ENCODE peak calls at places on chromosome 19, in seven cellular contexts. N, P, L, H, Z, W and U are unnamed samples.

GRCh38 chr19:56221851-56222250 is 19.8 kb downstream of the ZSCAN5C start:
- DNase-seq in N (no peak), P (no peak), L (no peak), H (no peak), Z (no peak), W (no peak), U (no peak)

GRCh38 chr19:49224856-49225255 is 67.3 kb downstream of the TRPM4 start:
- DNase-seq in N (peak; percentile 77), P (no peak), L (peak; percentile 76), H (peak; percentile 71), Z (no peak), W (peak; percentile 55), U (no peak)

GRCh38 chr19:43572172-43572588 is 3.1 kb downstream of the XRCC1 start:
- DNase-seq in N (no peak), P (no peak), L (no peak), H (no peak), Z (no peak), W (no peak), U (no peak)

GRCh38 chr19:12821761-12822160 is 12.6 kb downstream of the RTBDN start:
- DNase-seq in N (no peak), P (no peak), L (no peak), H (no peak), Z (no peak), W (no peak), U (no peak)

GRCh38 chr19:14407889-14408640 is 11.1 kb downstream of the DDX39A start:
- DNase-seq in N (peak; percentile 87), P (no peak), L (no peak), H (peak; percentile 58), Z (no peak), W (peak; percentile 13), U (no peak)

GRCh38 chr19:57527136-57527881 is at the start of gene ZNF549:
- DNase-seq in N (peak; percentile 89), P (peak; percentile 89), L (peak; percentile 96), H (peak; percentile 89), Z (peak; percentile 82), W (peak; percentile 94), U (peak; percentile 95)

GRCh38 chr19:18975011-18975410 is 34.0 kb upstream of the HOMER3 start:
- DNase-seq in N (no peak), P (no peak), L (no peak), H (no peak), Z (no peak), W (no peak), U (no peak)

GRCh38 chr19:29366757-29367156 is 153.8 kb upstream of the UQCRFS1 start:
- DNase-seq in N (no peak), P (no peak), L (no peak), H (no peak), Z (no peak), W (no peak), U (no peak)

GRCh38 chr19:5046339-5047039 is 77.6 kb downstream of the KDM4B start:
- DNase-seq in N (peak; percentile 74), P (no peak), L (no peak), H (peak; percentile 83), Z (peak; percentile 84), W (peak; percentile 87), U (no peak)

GRCh38 chr19:29653398-29653797 is 11.9 kb upstream of the PLEKHF1 start:
- DNase-seq in N (no peak), P (no peak), L (no peak), H (no peak), Z (no peak), W (no peak), U (peak; percentile 6)

GRCh38 chr19:23075031-23075733 is 41.6 kb upstream of the ZNF730 start:
- DNase-seq in N (peak; percentile 19), P (peak; percentile 69), L (peak; percentile 58), H (no peak), Z (peak; percentile 15), W (no peak), U (peak; percentile 76)

GRCh38 chr19:45470147-45471081 is 2.6 kb downstream of the FOSB start:
- DNase-seq in N (peak; percentile 41), P (peak; percentile 60), L (peak; percentile 66), H (no peak), Z (no peak), W (no peak), U (no peak)

GRCh38 chr19:11247391-11247790 is 8.0 kb downstream of the ANGPTL8 start:
- DNase-seq in N (no peak), P (peak; percentile 53), L (peak; percentile 82), H (no peak), Z (no peak), W (no peak), U (peak; percentile 84)

GRCh38 chr19:11244846-11245589 is 5.6 kb downstream of the ANGPTL8 start:
- DNase-seq in N (no peak), P (no peak), L (no peak), H (no peak), Z (no peak), W (no peak), U (no peak)

GRCh38 chr19:11246941-11247340 is 7.5 kb downstream of the ANGPTL8 start:
- DNase-seq in N (no peak), P (no peak), L (no peak), H (no peak), Z (no peak), W (no peak), U (no peak)

GRCh38 chr19:11248852-11249251 is 9.4 kb downstream of the ANGPTL8 start:
- DNase-seq in N (no peak), P (no peak), L (no peak), H (no peak), Z (no peak), W (no peak), U (no peak)

GRCh38 chr19:11247934-11248333 is 8.5 kb downstream of the ANGPTL8 start:
- DNase-seq in N (no peak), P (no peak), L (no peak), H (no peak), Z (no peak), W (no peak), U (no peak)
- TF ChIP-seq POLR2A in N (no peak), P (no peak), L (no peak), H (no peak), Z (no peak), W (no peak), U (no peak)

GRCh38 chr19:17767559-17767958 is 16.3 kb downstream of the FCHO1 start:
- DNase-seq in N (no peak), P (no peak), L (no peak), H (no peak), Z (no peak), W (no peak), U (no peak)
- TF ChIP-seq CTCF in N (no peak), P (no peak), L (no peak), H (no peak), Z (no peak), W (no peak), U (no peak)

GRCh38 chr19:40567750-40568494 is 8.8 kb upstream of the SHKBP1 start:
- DNase-seq in N (no peak), P (no peak), L (no peak), H (no peak), Z (no peak), W (no peak), U (no peak)

GRCh38 chr19:40567040-40567749 is 9.5 kb upstream of the SHKBP1 start:
- DNase-seq in N (no peak), P (no peak), L (no peak), H (no peak), Z (no peak), W (no peak), U (no peak)

GRCh38 chr19:40571005-40571318 is 5.7 kb upstream of the SHKBP1 start:
- DNase-seq in N (no peak), P (no peak), L (no peak), H (no peak), Z (no peak), W (no peak), U (no peak)

GRCh38 chr19:40571831-40572495 is 4.7 kb upstream of the SHKBP1 start:
- DNase-seq in N (no peak), P (no peak), L (no peak), H (no peak), Z (no peak), W (no peak), U (no peak)

GRCh38 chr19:40570313-40571004 is 6.2 kb upstream of the SHKBP1 start:
- DNase-seq in N (peak; percentile 100), P (peak; percentile 99), L (peak; percentile 99), H (peak; percentile 99), Z (peak; percentile 98), W (peak; percentile 96), U (peak; percentile 100)
- TF ChIP-seq POLR2A in N (no peak), P (no peak), L (no peak), H (no peak), Z (no peak), W (no peak), U (no peak)

GRCh38 chr19:344625-345319 is at the start of gene MIER2:
- DNase-seq in N (peak; percentile 87), P (peak; percentile 89), L (peak; percentile 88), H (peak; percentile 85), Z (peak; percentile 61), W (peak; percentile 50), U (peak; percentile 91)

GRCh38 chr19:343941-344624 is 513 bp downstream of the MIER2 start:
- DNase-seq in N (no peak), P (peak; percentile 56), L (no peak), H (no peak), Z (no peak), W (no peak), U (peak; percentile 65)

GRCh38 chr19:345320-345879 is 804 bp upstream of the MIER2 start:
- DNase-seq in N (no peak), P (no peak), L (no peak), H (no peak), Z (no peak), W (no peak), U (peak; percentile 64)

GRCh38 chr19:351976-352625 is 7.5 kb upstream of the MIER2 start:
- DNase-seq in N (no peak), P (no peak), L (no peak), H (no peak), Z (no peak), W (no peak), U (peak; percentile 33)

GRCh38 chr19:347946-348861 is 3.6 kb upstream of the MIER2 start:
- DNase-seq in N (no peak), P (no peak), L (no peak), H (no peak), Z (no peak), W (peak; percentile 57), U (peak; percentile 57)
- TF ChIP-seq CTCF in N (no peak), P (no peak), L (no peak), H (no peak), Z (no peak), W (peak; percentile 62), U (no peak)

DNA sequence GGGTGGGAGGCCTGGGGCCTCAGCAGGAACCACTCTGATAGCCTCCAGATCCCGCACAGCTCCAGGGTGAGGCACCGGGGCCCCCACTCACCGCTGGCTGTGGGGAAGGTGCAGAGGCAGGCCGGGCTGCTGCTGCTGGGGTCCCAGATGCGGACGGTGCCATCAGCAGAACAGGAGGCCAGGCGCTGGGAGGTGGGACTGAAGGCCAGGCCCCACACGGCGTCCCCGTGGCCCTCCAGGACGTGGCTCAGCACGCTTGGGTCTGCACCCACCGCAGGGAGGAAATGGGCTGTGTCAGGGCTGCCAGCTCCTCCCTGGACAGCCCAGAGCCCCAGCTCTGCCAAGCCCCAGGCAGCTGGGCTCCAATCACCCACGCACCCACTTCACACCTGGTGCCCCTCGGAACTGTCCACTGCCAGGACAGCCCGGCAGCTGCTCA is 6.1 kb upstream of the PRKD2 start:
- DNase-seq in N (no peak), P (no peak), L (no peak), H (no peak), Z (no peak), W (no peak), U (no peak)
- TF ChIP-seq POLR2A in N (no peak), P (no peak), L (no peak), H (no peak), Z (no peak), W (peak; percentile 15), U (no peak)